ENCODE peak calls at places on chromosomes 16 and 17, in ten cellular contexts. One of them, this sample, is unnamed.

GRCh38 chr16:529012-529575 is 1.6 kb downstream of the CAPN15 start:
- DNase-seq in NCI-H345: no peak
- DNase-seq in stimulated activated CD8-positive, alpha-beta memory T cell treated with anti-CD3 and anti-CD28 coated beads, Interleukin-15, amount 100 ng/mL, for 1 hour: no peak
- DNase-seq in left ventricle myocardium superior: no peak
- DNase-seq in AG08396: no peak
- DNase-seq in ELR: no peak
- DNase-seq in CD8-positive, alpha-beta T cell: peak
- DNase-seq in NCI-H1436: no peak
- DNase-seq in RCC 7860: no peak
- DNase-seq in iris pigment epithelial cell: no peak
- DNase-seq in this sample: no peak

GRCh38 chr16:63315229-63315628 is 1279.0 kb upstream of the CDH8 start:
- DNase-seq in NCI-H1436: no peak
- DNase-seq in stimulated activated CD8-positive, alpha-beta memory T cell treated with anti-CD3 and anti-CD28 coated beads, Interleukin-15, amount 100 ng/mL, for 1 hour: no peak
- DNase-seq in iris pigment epithelial cell: no peak
- DNase-seq in ELR: no peak
- DNase-seq in CD8-positive, alpha-beta T cell: no peak
- DNase-seq in AG08396: no peak
- DNase-seq in left ventricle myocardium superior: no peak
- DNase-seq in RCC 7860: no peak
- DNase-seq in NCI-H345: no peak
- DNase-seq in this sample: no peak

GRCh38 chr17:66351053-66351452 is 48.6 kb downstream of the PRKCA start:
- DNase-seq in NCI-H1436: no peak
- DNase-seq in iris pigment epithelial cell: no peak
- DNase-seq in left ventricle myocardium superior: peak
- DNase-seq in NCI-H345: no peak
- DNase-seq in CD8-positive, alpha-beta T cell: no peak
- DNase-seq in AG08396: no peak
- DNase-seq in ELR: no peak
- DNase-seq in stimulated activated CD8-positive, alpha-beta memory T cell treated with anti-CD3 and anti-CD28 coated beads, Interleukin-15, amount 100 ng/mL, for 1 hour: no peak
- DNase-seq in RCC 7860: peak
- DNase-seq in this sample: peak

GRCh38 chr17:14428640-14429029 is 127.8 kb downstream of the HS3ST3B1 start:
- DNase-seq in CD8-positive, alpha-beta T cell: peak
- DNase-seq in iris pigment epithelial cell: no peak
- DNase-seq in NCI-H345: no peak
- DNase-seq in RCC 7860: no peak
- DNase-seq in left ventricle myocardium superior: no peak
- DNase-seq in ELR: no peak
- DNase-seq in AG08396: no peak
- DNase-seq in stimulated activated CD8-positive, alpha-beta memory T cell treated with anti-CD3 and anti-CD28 coated beads, Interleukin-15, amount 100 ng/mL, for 1 hour: no peak
- DNase-seq in NCI-H1436: no peak
- DNase-seq in this sample: no peak

GRCh38 chr17:12958786-12959185 is 59.0 kb downstream of the ELAC2 start:
- DNase-seq in stimulated activated CD8-positive, alpha-beta memory T cell treated with anti-CD3 and anti-CD28 coated beads, Interleukin-15, amount 100 ng/mL, for 1 hour: no peak
- DNase-seq in RCC 7860: no peak
- DNase-seq in left ventricle myocardium superior: no peak
- DNase-seq in ELR: peak
- DNase-seq in NCI-H345: no peak
- DNase-seq in AG08396: no peak
- DNase-seq in iris pigment epithelial cell: peak
- DNase-seq in NCI-H1436: no peak
- DNase-seq in CD8-positive, alpha-beta T cell: no peak
- DNase-seq in this sample: no peak

GRCh38 chr17:74389094-74389753 is 21.9 kb downstream of the GPR142 start:
- DNase-seq in stimulated activated CD8-positive, alpha-beta memory T cell treated with anti-CD3 and anti-CD28 coated beads, Interleukin-15, amount 100 ng/mL, for 1 hour: no peak
- DNase-seq in left ventricle myocardium superior: no peak
- DNase-seq in NCI-H345: no peak
- DNase-seq in ELR: no peak
- DNase-seq in NCI-H1436: no peak
- DNase-seq in AG08396: no peak
- DNase-seq in RCC 7860: no peak
- DNase-seq in CD8-positive, alpha-beta T cell: no peak
- DNase-seq in iris pigment epithelial cell: no peak
- DNase-seq in this sample: no peak

GRCh38 chr17:76119409-76120371 is 16.1 kb upstream of the EXOC7 start:
- DNase-seq in NCI-H345: no peak
- DNase-seq in iris pigment epithelial cell: no peak
- DNase-seq in stimulated activated CD8-positive, alpha-beta memory T cell treated with anti-CD3 and anti-CD28 coated beads, Interleukin-15, amount 100 ng/mL, for 1 hour: no peak
- DNase-seq in left ventricle myocardium superior: no peak
- DNase-seq in ELR: no peak
- DNase-seq in RCC 7860: no peak
- DNase-seq in AG08396: no peak
- DNase-seq in CD8-positive, alpha-beta T cell: no peak
- DNase-seq in NCI-H1436: no peak
- DNase-seq in this sample: no peak

GRCh38 chr17:3924421-3925350 is 8.4 kb upstream of the P2RX1 start:
- DNase-seq in NCI-H1436: no peak
- DNase-seq in ELR: no peak
- DNase-seq in AG08396: no peak
- DNase-seq in CD8-positive, alpha-beta T cell: no peak
- DNase-seq in stimulated activated CD8-positive, alpha-beta memory T cell treated with anti-CD3 and anti-CD28 coated beads, Interleukin-15, amount 100 ng/mL, for 1 hour: no peak
- DNase-seq in iris pigment epithelial cell: no peak
- DNase-seq in left ventricle myocardium superior: peak
- DNase-seq in NCI-H345: no peak
- DNase-seq in RCC 7860: no peak
- DNase-seq in this sample: peak

GRCh38 chr17:36641877-36642845 is 40.8 kb downstream of the MRM1 start:
- DNase-seq in AG08396: peak
- DNase-seq in CD8-positive, alpha-beta T cell: no peak
- DNase-seq in NCI-H1436: no peak
- DNase-seq in stimulated activated CD8-positive, alpha-beta memory T cell treated with anti-CD3 and anti-CD28 coated beads, Interleukin-15, amount 100 ng/mL, for 1 hour: no peak
- DNase-seq in ELR: no peak
- DNase-seq in iris pigment epithelial cell: no peak
- DNase-seq in RCC 7860: no peak
- DNase-seq in left ventricle myocardium superior: no peak
- DNase-seq in NCI-H345: peak
- DNase-seq in this sample: no peak

GRCh38 chr16:11658896-11659708 is 9.2 kb upstream of the SNN start:
- DNase-seq in stimulated activated CD8-positive, alpha-beta memory T cell treated with anti-CD3 and anti-CD28 coated beads, Interleukin-15, amount 100 ng/mL, for 1 hour: no peak
- DNase-seq in AG08396: no peak
- DNase-seq in left ventricle myocardium superior: peak
- DNase-seq in RCC 7860: no peak
- DNase-seq in ELR: no peak
- DNase-seq in iris pigment epithelial cell: no peak
- DNase-seq in NCI-H1436: peak
- DNase-seq in NCI-H345: no peak
- DNase-seq in CD8-positive, alpha-beta T cell: no peak
- DNase-seq in this sample: no peak

GRCh38 chr17:59024916-59025315 is 81.8 kb downstream of the TRIM37 start:
- DNase-seq in left ventricle myocardium superior: no peak
- DNase-seq in CD8-positive, alpha-beta T cell: no peak
- DNase-seq in NCI-H1436: no peak
- DNase-seq in iris pigment epithelial cell: no peak
- DNase-seq in stimulated activated CD8-positive, alpha-beta memory T cell treated with anti-CD3 and anti-CD28 coated beads, Interleukin-15, amount 100 ng/mL, for 1 hour: no peak
- DNase-seq in AG08396: no peak
- DNase-seq in NCI-H345: no peak
- DNase-seq in ELR: no peak
- DNase-seq in RCC 7860: no peak
- DNase-seq in this sample: no peak

GRCh38 chr17:9968881-9969280 is 63.8 kb upstream of the RCVRN start:
- DNase-seq in NCI-H1436: no peak
- DNase-seq in NCI-H345: no peak
- DNase-seq in ELR: peak
- DNase-seq in iris pigment epithelial cell: peak
- DNase-seq in RCC 7860: no peak
- DNase-seq in CD8-positive, alpha-beta T cell: no peak
- DNase-seq in left ventricle myocardium superior: no peak
- DNase-seq in stimulated activated CD8-positive, alpha-beta memory T cell treated with anti-CD3 and anti-CD28 coated beads, Interleukin-15, amount 100 ng/mL, for 1 hour: no peak
- DNase-seq in AG08396: no peak
- DNase-seq in this sample: no peak

GRCh38 chr16:27726621-27727275 is 176.8 kb downstream of the KATNIP start:
- DNase-seq in NCI-H345: no peak
- DNase-seq in NCI-H1436: no peak
- DNase-seq in ELR: peak
- DNase-seq in AG08396: no peak
- DNase-seq in iris pigment epithelial cell: peak
- DNase-seq in stimulated activated CD8-positive, alpha-beta memory T cell treated with anti-CD3 and anti-CD28 coated beads, Interleukin-15, amount 100 ng/mL, for 1 hour: no peak
- DNase-seq in RCC 7860: peak
- DNase-seq in CD8-positive, alpha-beta T cell: no peak
- DNase-seq in left ventricle myocardium superior: no peak
- DNase-seq in this sample: peak

GRCh38 chr17:72984145-72984924 is 108.2 kb downstream of the SLC39A11 start:
- DNase-seq in ELR: peak
- DNase-seq in RCC 7860: peak
- DNase-seq in NCI-H1436: no peak
- DNase-seq in left ventricle myocardium superior: no peak
- DNase-seq in iris pigment epithelial cell: peak
- DNase-seq in AG08396: peak
- DNase-seq in CD8-positive, alpha-beta T cell: no peak
- DNase-seq in stimulated activated CD8-positive, alpha-beta memory T cell treated with anti-CD3 and anti-CD28 coated beads, Interleukin-15, amount 100 ng/mL, for 1 hour: no peak
- DNase-seq in NCI-H345: no peak
- DNase-seq in this sample: no peak

GRCh38 chr16:84286568-84287220 is 8.0 kb upstream of the WFDC1 start:
- DNase-seq in NCI-H345: no peak
- DNase-seq in stimulated activated CD8-positive, alpha-beta memory T cell treated with anti-CD3 and anti-CD28 coated beads, Interleukin-15, amount 100 ng/mL, for 1 hour: no peak
- DNase-seq in CD8-positive, alpha-beta T cell: no peak
- DNase-seq in iris pigment epithelial cell: no peak
- DNase-seq in RCC 7860: peak
- DNase-seq in ELR: no peak
- DNase-seq in NCI-H1436: no peak
- DNase-seq in left ventricle myocardium superior: peak
- DNase-seq in AG08396: peak
- DNase-seq in this sample: peak

GRCh38 chr17:32862940-32863339 is 14.0 kb downstream of the MYO1D start:
- DNase-seq in iris pigment epithelial cell: no peak
- DNase-seq in CD8-positive, alpha-beta T cell: no peak
- DNase-seq in RCC 7860: no peak
- DNase-seq in left ventricle myocardium superior: no peak
- DNase-seq in AG08396: no peak
- DNase-seq in ELR: no peak
- DNase-seq in NCI-H1436: no peak
- DNase-seq in NCI-H345: no peak
- DNase-seq in stimulated activated CD8-positive, alpha-beta memory T cell treated with anti-CD3 and anti-CD28 coated beads, Interleukin-15, amount 100 ng/mL, for 1 hour: no peak
- DNase-seq in this sample: no peak

GRCh38 chr16:65083181-65083845 is 38.5 kb downstream of the CDH11 start:
- DNase-seq in RCC 7860: no peak
- DNase-seq in stimulated activated CD8-positive, alpha-beta memory T cell treated with anti-CD3 and anti-CD28 coated beads, Interleukin-15, amount 100 ng/mL, for 1 hour: no peak
- DNase-seq in left ventricle myocardium superior: no peak
- DNase-seq in iris pigment epithelial cell: peak
- DNase-seq in NCI-H1436: no peak
- DNase-seq in ELR: no peak
- DNase-seq in NCI-H345: peak
- DNase-seq in AG08396: no peak
- DNase-seq in CD8-positive, alpha-beta T cell: no peak
- DNase-seq in this sample: no peak

GRCh38 chr17:34379876-34380275 is 16.8 kb upstream of the CCL1 start:
- DNase-seq in NCI-H1436: no peak
- DNase-seq in RCC 7860: no peak
- DNase-seq in iris pigment epithelial cell: peak
- DNase-seq in NCI-H345: no peak
- DNase-seq in CD8-positive, alpha-beta T cell: no peak
- DNase-seq in left ventricle myocardium superior: no peak
- DNase-seq in ELR: no peak
- DNase-seq in stimulated activated CD8-positive, alpha-beta memory T cell treated with anti-CD3 and anti-CD28 coated beads, Interleukin-15, amount 100 ng/mL, for 1 hour: no peak
- DNase-seq in AG08396: no peak
- DNase-seq in this sample: no peak

GRCh38 chr17:62188713-62189112 is 123.6 kb upstream of the MED13 start:
- DNase-seq in stimulated activated CD8-positive, alpha-beta memory T cell treated with anti-CD3 and anti-CD28 coated beads, Interleukin-15, amount 100 ng/mL, for 1 hour: no peak
- DNase-seq in RCC 7860: peak
- DNase-seq in AG08396: no peak
- DNase-seq in ELR: no peak
- DNase-seq in left ventricle myocardium superior: no peak
- DNase-seq in CD8-positive, alpha-beta T cell: no peak
- DNase-seq in NCI-H345: no peak
- DNase-seq in iris pigment epithelial cell: peak
- DNase-seq in NCI-H1436: no peak
- DNase-seq in this sample: no peak

GRCh38 chr16:53839150-53839549 is 135.2 kb downstream of the FTO start:
- DNase-seq in CD8-positive, alpha-beta T cell: no peak
- DNase-seq in stimulated activated CD8-positive, alpha-beta memory T cell treated with anti-CD3 and anti-CD28 coated beads, Interleukin-15, amount 100 ng/mL, for 1 hour: no peak
- DNase-seq in AG08396: no peak
- DNase-seq in RCC 7860: no peak
- DNase-seq in NCI-H1436: no peak
- DNase-seq in left ventricle myocardium superior: no peak
- DNase-seq in iris pigment epithelial cell: no peak
- DNase-seq in NCI-H345: peak
- DNase-seq in ELR: no peak
- DNase-seq in this sample: no peak

GRCh38 chr16:84820771-84821170 is 986 bp downstream of the CRISPLD2 start:
- DNase-seq in NCI-H345: no peak
- DNase-seq in CD8-positive, alpha-beta T cell: no peak
- DNase-seq in AG08396: no peak
- DNase-seq in ELR: no peak
- DNase-seq in iris pigment epithelial cell: no peak
- DNase-seq in NCI-H1436: no peak
- DNase-seq in stimulated activated CD8-positive, alpha-beta memory T cell treated with anti-CD3 and anti-CD28 coated beads, Interleukin-15, amount 100 ng/mL, for 1 hour: no peak
- DNase-seq in RCC 7860: no peak
- DNase-seq in left ventricle myocardium superior: no peak
- DNase-seq in this sample: no peak

GRCh38 chr17:44109312-44109630 is 14.2 kb downstream of the HDAC5 start:
- DNase-seq in NCI-H345: no peak
- DNase-seq in stimulated activated CD8-positive, alpha-beta memory T cell treated with anti-CD3 and anti-CD28 coated beads, Interleukin-15, amount 100 ng/mL, for 1 hour: no peak
- DNase-seq in NCI-H1436: no peak
- DNase-seq in RCC 7860: no peak
- DNase-seq in iris pigment epithelial cell: no peak
- DNase-seq in left ventricle myocardium superior: no peak
- DNase-seq in CD8-positive, alpha-beta T cell: no peak
- DNase-seq in ELR: no peak
- DNase-seq in AG08396: no peak
- DNase-seq in this sample: no peak

GRCh38 chr17:82372591-82373452 is 1.3 kb downstream of the UTS2R start:
- DNase-seq in NCI-H1436: no peak
- DNase-seq in ELR: no peak
- DNase-seq in NCI-H345: no peak
- DNase-seq in CD8-positive, alpha-beta T cell: no peak
- DNase-seq in stimulated activated CD8-positive, alpha-beta memory T cell treated with anti-CD3 and anti-CD28 coated beads, Interleukin-15, amount 100 ng/mL, for 1 hour: no peak
- DNase-seq in AG08396: no peak
- DNase-seq in iris pigment epithelial cell: no peak
- DNase-seq in RCC 7860: no peak
- DNase-seq in left ventricle myocardium superior: no peak
- DNase-seq in this sample: peak

GRCh38 chr17:44083250-44083849 is 12.8 kb downstream of the G6PC3 start:
- DNase-seq in NCI-H1436: no peak
- DNase-seq in CD8-positive, alpha-beta T cell: no peak
- DNase-seq in NCI-H345: peak
- DNase-seq in RCC 7860: peak
- DNase-seq in iris pigment epithelial cell: no peak
- DNase-seq in left ventricle myocardium superior: no peak
- DNase-seq in ELR: peak
- DNase-seq in AG08396: no peak
- DNase-seq in stimulated activated CD8-positive, alpha-beta memory T cell treated with anti-CD3 and anti-CD28 coated beads, Interleukin-15, amount 100 ng/mL, for 1 hour: no peak
- DNase-seq in this sample: no peak

GRCh38 chr16:30659507-30660423 is 1.5 kb downstream of the FBRS start:
- DNase-seq in ELR: peak
- DNase-seq in stimulated activated CD8-positive, alpha-beta memory T cell treated with anti-CD3 and anti-CD28 coated beads, Interleukin-15, amount 100 ng/mL, for 1 hour: no peak
- DNase-seq in left ventricle myocardium superior: peak
- DNase-seq in AG08396: no peak
- DNase-seq in RCC 7860: no peak
- DNase-seq in CD8-positive, alpha-beta T cell: peak
- DNase-seq in NCI-H345: no peak
- DNase-seq in NCI-H1436: no peak
- DNase-seq in iris pigment epithelial cell: peak
- DNase-seq in this sample: peak

GRCh38 chr17:63476857-63477470 is at the start of gene ACE:
- DNase-seq in left ventricle myocardium superior: peak
- DNase-seq in AG08396: peak
- DNase-seq in NCI-H345: peak
- DNase-seq in stimulated activated CD8-positive, alpha-beta memory T cell treated with anti-CD3 and anti-CD28 coated beads, Interleukin-15, amount 100 ng/mL, for 1 hour: no peak
- DNase-seq in ELR: peak
- DNase-seq in RCC 7860: no peak
- DNase-seq in NCI-H1436: peak
- DNase-seq in CD8-positive, alpha-beta T cell: peak
- DNase-seq in iris pigment epithelial cell: no peak
- DNase-seq in this sample: no peak

GRCh38 chr17:3511841-3512511 is 36.2 kb downstream of the ASPA start:
- DNase-seq in CD8-positive, alpha-beta T cell: no peak
- DNase-seq in stimulated activated CD8-positive, alpha-beta memory T cell treated with anti-CD3 and anti-CD28 coated beads, Interleukin-15, amount 100 ng/mL, for 1 hour: no peak
- DNase-seq in NCI-H1436: no peak
- DNase-seq in left ventricle myocardium superior: peak
- DNase-seq in NCI-H345: no peak
- DNase-seq in ELR: no peak
- DNase-seq in RCC 7860: no peak
- DNase-seq in iris pigment epithelial cell: no peak
- DNase-seq in AG08396: no peak
- DNase-seq in this sample: no peak

This sample was measured in kidney.